ENCODE peak calls at places on chromosomes 12 and 14, in eight cellular contexts. G is HCEC 1CT; V is midbrain; F is hippocampal formation; Z is head of caudate nucleus; X is lung; M is CD8-positive, alpha-beta T cell; B is NCI-H1105. L is an unnamed sample.

GRCh38 chr14:68924392-68925158 is 54.5 kb downstream of the ACTN1 start:
- DNase-seq in G (no peak), V (no peak), F (no peak), Z (no peak), X (no peak), M (no peak), B (no peak), L (no peak)

GRCh38 chr14:20820063-20820904 is 17.6 kb upstream of the RNASE1 start:
- DNase-seq in G (no peak), V (no peak), F (no peak), Z (no peak), X (no peak), M (no peak), B (peak), L (no peak)

GRCh38 chr14:90454041-90455000 is 57.5 kb downstream of the CALM1 start:
- DNase-seq in G (peak), V (peak), F (peak), Z (peak), X (peak), M (no peak), B (no peak), L (peak)

GRCh38 chr14:99946652-99947489 is 118.4 kb upstream of the EVL start:
- DNase-seq in G (peak), V (peak), F (no peak), Z (peak), X (no peak), M (peak), B (peak), L (peak)

GRCh38 chr12:2324375-2324774 is 271.6 kb downstream of the CACNA1C start:
- DNase-seq in G (no peak), V (peak), F (no peak), Z (peak), X (no peak), M (no peak), B (peak), L (peak)

GRCh38 chr12:51855586-51856428 is 7.3 kb upstream of the FIGNL2 start:
- DNase-seq in G (peak), V (no peak), F (no peak), Z (no peak), X (no peak), M (no peak), B (no peak), L (no peak)

GRCh38 chr14:68843471-68844209 is 50.8 kb upstream of the ZFP36L1 start:
- DNase-seq in G (peak), V (peak), F (peak), Z (peak), X (peak), M (peak), B (peak), L (peak)

GRCh38 chr14:102426796-102427195 is 64.1 kb downstream of the TECPR2 start:
- DNase-seq in G (no peak), V (no peak), F (no peak), Z (no peak), X (no peak), M (no peak), B (no peak), L (no peak)

GRCh38 chr12:113299619-113300237 is 35.2 kb downstream of the SLC8B1 start:
- DNase-seq in G (peak), V (no peak), F (no peak), Z (peak), X (peak), M (no peak), B (no peak), L (peak)

GRCh38 chr12:108678070-108678730 is 44.5 kb upstream of the SELPLG start:
- DNase-seq in G (no peak), V (no peak), F (no peak), Z (no peak), X (no peak), M (no peak), B (no peak), L (no peak)

GRCh38 chr14:101962503-101962874 is 1.9 kb upstream of the DYNC1H1 start:
- DNase-seq in G (peak), V (peak), F (no peak), Z (peak), X (peak), M (no peak), B (peak), L (peak)

GRCh38 chr12:129212221-129212630 is 358.9 kb downstream of the GLT1D1 start:
- DNase-seq in G (no peak), V (no peak), F (no peak), Z (no peak), X (no peak), M (no peak), B (no peak), L (no peak)

GRCh38 chr14:75905505-75905904 is 76.3 kb downstream of the TGFB3 start:
- DNase-seq in G (no peak), V (peak), F (no peak), Z (no peak), X (peak), M (no peak), B (no peak), L (peak)

GRCh38 chr12:28294300-28294699 is 104.0 kb downstream of the CCDC91 start:
- DNase-seq in G (no peak), V (no peak), F (no peak), Z (no peak), X (no peak), M (no peak), B (no peak), L (no peak)